ENCODE peak calls at places on chromosomes 7 and 10, in eight cellular contexts. V, D, C, N, R, W, H and I are unnamed samples.
A peak's percentile ranks its signal among the peaks of the same experiment; 100 is the strongest.

GRCh38 chr10:71274901-71275796 is 43.9 kb upstream of the SLC29A3 start:
- DNase-seq in V (no peak), D (no peak), C (no peak), N (no peak), R (no peak), W (no peak), H (no peak), I (no peak)

GRCh38 chr10:61822781-61823230 is 78.7 kb upstream of the ARID5B start:
- DNase-seq in V (peak; percentile 7), D (no peak), C (no peak), N (no peak), R (no peak), W (peak; percentile 94), H (no peak), I (peak; percentile 67)

GRCh38 chr10:100109670-100110069 is 28.0 kb upstream of the CPN1 start:
- DNase-seq in V (no peak), D (no peak), C (no peak), N (no peak), R (no peak), W (no peak), H (no peak), I (no peak)

GRCh38 chr10:117284726-117285494 is 44.0 kb downstream of the SLC18A2 start:
- DNase-seq in V (no peak), D (no peak), C (no peak), N (no peak), R (no peak), W (no peak), H (no peak), I (no peak)

GRCh38 chr7:684416-684815 is 42.1 kb upstream of the DNAAF5 start:
- DNase-seq in V (no peak), D (no peak), C (no peak), N (no peak), R (no peak), W (no peak), H (no peak), I (no peak)

GRCh38 chr10:100730739-100731602 is 14.4 kb upstream of the PAX2 start:
- DNase-seq in V (peak; percentile 47), D (no peak), C (peak; percentile 40), N (no peak), R (no peak), W (peak; percentile 74), H (no peak), I (peak; percentile 53)

GRCh38 chr10:110803830-110804338 is 67.8 kb upstream of the PDCD4 start:
- DNase-seq in V (peak; percentile 80), D (no peak), C (peak; percentile 47), N (no peak), R (peak; percentile 51), W (peak; percentile 60), H (peak; percentile 4), I (peak; percentile 40)

GRCh38 chr7:22551768-22552513 is 52.0 kb upstream of the STEAP1B start:
- DNase-seq in V (no peak), D (no peak), C (no peak), N (no peak), R (no peak), W (no peak), H (no peak), I (no peak)

GRCh38 chr7:142812437-142813215 is 41.9 kb downstream of the PRSS2 start:
- DNase-seq in V (no peak), D (no peak), C (no peak), N (no peak), R (no peak), W (peak; percentile 60), H (no peak), I (peak; percentile 34)

GRCh38 chr7:128164061-128164954 is 76.8 kb upstream of the LEP start:
- DNase-seq in V (peak; percentile 77), D (no peak), C (no peak), N (no peak), R (no peak), W (peak; percentile 76), H (no peak), I (peak; percentile 78)

GRCh38 chr10:86349940-86350630 is 16.5 kb downstream of the GRID1 start:
- DNase-seq in V (no peak), D (no peak), C (no peak), N (no peak), R (no peak), W (no peak), H (no peak), I (no peak)

GRCh38 chr7:61111-61510 is 131.3 kb upstream of the FAM20C start:
- DNase-seq in V (no peak), D (no peak), C (no peak), N (no peak), R (no peak), W (no peak), H (no peak), I (no peak)

GRCh38 chr7:105014725-105015630 is 973 bp downstream of the KMT2E start:
- DNase-seq in V (peak; percentile 63), D (peak; percentile 13), C (no peak), N (peak; percentile 21), R (peak; percentile 49), W (peak; percentile 64), H (peak; percentile 48), I (peak; percentile 72)

GRCh38 chr10:68231106-68231901 is 609 bp downstream of the ATOH7 start:
- DNase-seq in V (peak; percentile 98), D (no peak), C (no peak), N (peak; percentile 24), R (peak; percentile 3), W (peak; percentile 74), H (no peak), I (peak; percentile 82)

GRCh38 chr7:101879565-101879964 is 62.1 kb downstream of the CUX1 start:
- DNase-seq in V (no peak), D (no peak), C (no peak), N (no peak), R (no peak), W (no peak), H (no peak), I (no peak)

GRCh38 chr7:90412458-90413184 is 9.4 kb downstream of the CLDN12 start:
- DNase-seq in V (no peak), D (no peak), C (no peak), N (no peak), R (no peak), W (peak; percentile 10), H (no peak), I (peak; percentile 19)

GRCh38 chr10:58322072-58322834 is 12.6 kb upstream of the UBE2D1 start:
- DNase-seq in V (no peak), D (no peak), C (no peak), N (no peak), R (no peak), W (peak; percentile 11), H (no peak), I (no peak)

GRCh38 chr10:104328916-104329710 is 9.2 kb downstream of the ITPRIP start:
- DNase-seq in V (peak; percentile 86), D (peak; percentile 60), C (no peak), N (no peak), R (peak; percentile 65), W (peak; percentile 86), H (peak; percentile 63), I (peak; percentile 90)

GRCh38 chr10:14605231-14605925 is 169.3 kb downstream of the FAM107B start:
- DNase-seq in V (peak; percentile 26), D (no peak), C (peak; percentile 87), N (no peak), R (no peak), W (peak; percentile 70), H (no peak), I (peak; percentile 68)

GRCh38 chr7:158547817-158548216 is 39.8 kb downstream of the PTPRN2 start:
- DNase-seq in V (no peak), D (no peak), C (no peak), N (no peak), R (no peak), W (no peak), H (no peak), I (no peak)

GRCh38 chr7:82164813-82165212 is 278.8 kb downstream of the CACNA2D1 start:
- DNase-seq in V (peak; percentile 64), D (no peak), C (no peak), N (peak; percentile 69), R (no peak), W (peak; percentile 85), H (no peak), I (peak; percentile 77)

GRCh38 chr7:5670173-5670933 is 111.1 kb downstream of the RNF216 start:
- DNase-seq in V (no peak), D (no peak), C (no peak), N (no peak), R (no peak), W (no peak), H (no peak), I (no peak)

GRCh38 chr10:23158370-23158769 is 33.7 kb upstream of the PTF1A start:
- DNase-seq in V (peak; percentile 80), D (no peak), C (no peak), N (peak; percentile 70), R (peak; percentile 12), W (peak; percentile 60), H (no peak), I (peak; percentile 56)

GRCh38 chr7:96995406-96996110 is 9.8 kb upstream of the DLX6 start:
- DNase-seq in V (no peak), D (no peak), C (no peak), N (no peak), R (no peak), W (no peak), H (no peak), I (no peak)

GRCh38 chr7:72152171-72153131 is 259.7 kb downstream of the CALN1 start:
- DNase-seq in V (no peak), D (no peak), C (no peak), N (no peak), R (no peak), W (no peak), H (no peak), I (no peak)

GRCh38 chr7:114085313-114085591 is 166.4 kb upstream of the PPP1R3A start:
- DNase-seq in V (no peak), D (no peak), C (no peak), N (no peak), R (no peak), W (no peak), H (no peak), I (no peak)

GRCh38 chr7:55481126-55481525 is 91.2 kb downstream of the VOPP1 start:
- DNase-seq in V (no peak), D (no peak), C (no peak), N (no peak), R (no peak), W (no peak), H (no peak), I (no peak)

GRCh38 chr10:19983880-19984279 is 167.6 kb downstream of the PLXDC2 start:
- DNase-seq in V (no peak), D (no peak), C (no peak), N (no peak), R (no peak), W (no peak), H (no peak), I (no peak)

GRCh38 chr7:71733108-71733870 is 601.3 kb downstream of the GALNT17 start:
- DNase-seq in V (peak; percentile 90), D (peak; percentile 12), C (no peak), N (peak; percentile 51), R (peak; percentile 41), W (peak; percentile 34), H (peak; percentile 26), I (peak; percentile 3)

GRCh38 chr7:50821457-50821977 is 38.8 kb upstream of the GRB10 start:
- DNase-seq in V (no peak), D (no peak), C (no peak), N (peak; percentile 65), R (no peak), W (peak; percentile 72), H (no peak), I (no peak)

GRCh38 chr7:108062250-108063014 is 59.5 kb upstream of the LAMB1 start:
- DNase-seq in V (no peak), D (no peak), C (no peak), N (no peak), R (no peak), W (peak; percentile 43), H (no peak), I (peak; percentile 18)

GRCh38 chr7:128890306-128891109 is 20.0 kb downstream of the KCP start:
- DNase-seq in V (no peak), D (no peak), C (no peak), N (no peak), R (no peak), W (no peak), H (no peak), I (no peak)

GRCh38 chr10:17836917-17837316 is 27.8 kb downstream of the MRC1 start:
- DNase-seq in V (peak; percentile 62), D (no peak), C (no peak), N (no peak), R (no peak), W (peak; percentile 77), H (no peak), I (peak; percentile 85)

GRCh38 chr10:21297525-21298383 is 227.7 kb downstream of the SKIDA1 start:
- DNase-seq in V (no peak), D (no peak), C (no peak), N (no peak), R (no peak), W (no peak), H (no peak), I (no peak)